ENCODE peak calls at places on chromosomes 2 and 18, in four cellular contexts. K, P, F and A are unnamed samples.

GRCh38 chr18:49778826-49779465 is 34.4 kb downstream of the ACAA2 start:
- DNase-seq in F (no peak), K (no peak), P (no peak), A (no peak)

GRCh38 chr2:119240311-119241204 is 16.9 kb downstream of the STEAP3 start:
- DNase-seq in K (peak), P (no peak), F (no peak), A (peak)

GRCh38 chr18:54444309-54444914 is 86.7 kb downstream of the C18orf54 start:
- DNase-seq in F (no peak), K (peak), P (peak), A (peak)

GRCh38 chr2:84908948-84909713 is 3.7 kb downstream of the TMSB10 start:
- DNase-seq in F (no peak), P (no peak), K (no peak), A (no peak)

GRCh38 chr2:133886735-133887675 is 318.7 kb upstream of the NCKAP5 start:
- DNase-seq in F (peak), P (peak), K (peak), A (peak)

GRCh38 chr18:25561923-25562322 is 210.0 kb upstream of the ZNF521 start:
- DNase-seq in P (no peak), K (no peak), F (no peak), A (no peak)

GRCh38 chr2:173750831-173751230 is 214.3 kb downstream of the SP3 start:
- DNase-seq in K (no peak), P (no peak), F (no peak), A (no peak)

GRCh38 chr2:20430461-20431302 is 16.2 kb upstream of the RHOB start:
- DNase-seq in K (no peak), P (no peak), F (no peak), A (no peak)

GRCh38 chr2:236173734-236174607 is 5.8 kb upstream of the GBX2 start:
- DNase-seq in F (no peak), K (no peak), P (no peak), A (no peak)

GRCh38 chr18:26654173-26655009 is 106.0 kb upstream of the KCTD1 start:
- DNase-seq in P (no peak), F (no peak), K (no peak), A (peak)

GRCh38 chr2:235493402-235493774 is 455 bp upstream of the AGAP1 start:
- DNase-seq in F (no peak), K (no peak), P (no peak), A (no peak)

GRCh38 chr2:66173635-66174034 is 261.3 kb upstream of the MEIS1 start:
- DNase-seq in F (no peak), K (no peak), P (no peak), A (no peak)

GRCh38 chr18:13638684-13639083 is 87.7 kb downstream of the FAM210A start:
- DNase-seq in F (no peak), K (no peak), P (no peak), A (no peak)

GRCh38 chr2:240249423-240250149 is 109.1 kb upstream of the OTOS start:
- DNase-seq in F (no peak), P (no peak), K (peak), A (no peak)

GRCh38 chr2:44061469-44061868 is 65.7 kb upstream of the LRPPRC start:
- DNase-seq in P (no peak), F (no peak), K (no peak), A (no peak)

GRCh38 chr18:63141777-63142176 is 177.8 kb downstream of the BCL2 start:
- DNase-seq in F (no peak), K (no peak), P (no peak), A (no peak)

GRCh38 chr2:234947556-234947955 is 4.3 kb upstream of the SH3BP4 start:
- DNase-seq in P (no peak), F (no peak), K (no peak), A (no peak)

GRCh38 chr18:11136241-11136640 is 13.1 kb downstream of the PIEZO2 start:
- DNase-seq in F (no peak), P (no peak), K (no peak), A (no peak)

GRCh38 chr2:191247381-191248057 is 2.3 kb downstream of the MYO1B start:
- DNase-seq in K (no peak), F (no peak), P (peak), A (no peak)

GRCh38 chr2:191251014-191251413 is 5.8 kb downstream of the MYO1B start:
- DNase-seq in P (no peak), F (no peak), K (no peak), A (no peak)

GRCh38 chr2:191246820-191247380 is 1.7 kb downstream of the MYO1B start:
- DNase-seq in P (no peak), K (no peak), F (no peak), A (no peak)

GRCh38 chr2:191250400-191250799 is 5.2 kb downstream of the MYO1B start:
- DNase-seq in K (no peak), F (no peak), P (no peak), A (no peak)

DNA sequence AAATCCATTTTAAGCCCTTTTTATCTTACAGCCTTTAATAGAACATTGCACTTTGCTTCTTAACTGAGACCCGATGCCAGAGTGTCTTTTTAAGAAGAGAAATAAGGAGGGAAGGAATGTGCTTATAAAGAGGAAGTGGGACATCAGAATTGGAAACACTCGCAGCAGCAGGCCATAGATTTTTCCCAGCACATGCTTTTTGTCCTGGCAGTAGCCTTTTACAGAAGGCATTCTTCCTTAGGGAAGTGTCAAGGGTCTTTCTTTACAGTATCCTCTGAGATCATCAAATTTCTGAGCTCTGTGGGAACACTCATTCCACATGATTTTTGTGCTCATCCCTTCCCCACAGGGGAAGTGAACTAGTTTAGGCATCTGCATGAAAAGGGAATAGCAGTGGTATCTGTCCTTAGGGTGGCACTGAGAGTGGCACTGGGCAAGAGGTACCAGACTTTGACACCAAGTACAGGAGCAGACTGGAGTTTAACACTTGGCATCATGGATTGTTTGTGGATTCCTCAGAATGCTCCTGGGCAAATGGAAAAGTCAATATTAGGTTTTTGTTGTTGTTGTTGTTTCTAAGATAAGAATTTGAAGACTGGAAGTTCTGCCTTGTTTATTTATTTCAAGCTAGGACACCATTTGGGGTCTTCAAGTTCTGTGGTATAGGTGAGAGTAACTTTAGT is 4.1 kb downstream of the MYO1B start:
- DNase-seq in F (no peak), K (no peak), P (no peak), A (no peak)
- TF ChIP-seq CTCF in F (no peak), K (no peak), P (no peak), A (no peak)

GRCh38 chr2:159199751-159200465 is 86.6 kb downstream of the WDSUB1 start:
- DNase-seq in F (no peak), P (no peak), K (no peak), A (no peak)

GRCh38 chr2:159201321-159202063 is 85.0 kb downstream of the WDSUB1 start:
- DNase-seq in F (no peak), K (no peak), P (no peak), A (no peak)

GRCh38 chr2:159202568-159203071 is 83.9 kb downstream of the WDSUB1 start:
- DNase-seq in K (no peak), P (no peak), F (no peak), A (no peak)

GRCh38 chr2:159199236-159199635 is 87.3 kb downstream of the WDSUB1 start:
- DNase-seq in P (no peak), F (no peak), K (no peak), A (no peak)

GRCh38 chr2:159200498-159200897 is 86.0 kb downstream of the WDSUB1 start:
- DNase-seq in P (no peak), K (no peak), F (no peak), A (no peak)
- TF ChIP-seq POLR2AphosphoS5 in P (no peak), K (no peak), F (no peak), A (no peak)

GRCh38 chr2:128263902-128264331 is 54.8 kb downstream of the HS6ST1 start:
- DNase-seq in K (no peak), P (no peak), F (no peak), A (no peak)
- H3K4me3 ChIP-seq in K (no peak), P (no peak), F (no peak), A (no peak)

DNA sequence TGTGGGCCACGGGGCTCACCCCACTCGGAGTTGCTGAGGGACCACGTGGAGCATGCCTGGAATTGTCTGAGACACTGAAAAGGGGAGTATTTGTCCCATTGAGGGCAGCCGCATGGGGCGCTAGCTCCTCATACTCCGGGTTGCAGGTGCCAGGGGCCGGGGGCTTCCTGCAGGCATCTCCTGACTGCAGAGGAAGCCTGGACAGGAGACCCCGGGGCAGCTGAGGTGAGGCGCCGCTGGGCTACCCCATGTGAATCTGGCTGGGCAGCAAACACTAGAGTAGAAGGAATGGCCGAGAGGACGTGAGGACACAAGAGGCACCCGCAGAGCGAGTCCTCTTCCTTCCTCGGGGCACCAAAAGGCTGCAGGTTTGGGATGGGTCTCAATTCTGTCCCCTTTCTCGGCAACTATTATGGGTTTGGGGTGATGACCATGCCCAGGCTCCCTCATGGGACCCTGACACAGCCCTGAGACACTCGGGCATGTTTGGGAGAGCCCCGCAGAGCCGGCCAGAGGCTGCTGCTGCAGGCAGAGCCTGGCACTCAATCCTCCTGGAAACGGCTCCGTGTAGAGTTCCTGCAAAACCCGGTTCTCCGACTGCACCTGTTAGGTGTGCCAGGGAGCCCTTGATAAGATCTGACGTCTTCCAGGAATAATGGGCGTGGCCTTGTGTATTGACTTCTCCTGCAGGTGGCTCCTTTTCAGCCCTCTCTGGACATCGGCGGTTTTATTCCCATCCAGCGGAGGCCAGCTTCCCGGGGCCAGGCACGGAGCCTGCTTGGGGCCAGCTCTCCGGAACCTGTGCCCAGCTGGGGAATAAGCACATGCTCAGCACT is 77.0 kb downstream of the CTIF start:
- DNase-seq in F (peak), K (peak), P (no peak), A (peak)
- TF ChIP-seq CTCF in F (no peak), K (no peak), P (peak), A (peak)

DNA sequence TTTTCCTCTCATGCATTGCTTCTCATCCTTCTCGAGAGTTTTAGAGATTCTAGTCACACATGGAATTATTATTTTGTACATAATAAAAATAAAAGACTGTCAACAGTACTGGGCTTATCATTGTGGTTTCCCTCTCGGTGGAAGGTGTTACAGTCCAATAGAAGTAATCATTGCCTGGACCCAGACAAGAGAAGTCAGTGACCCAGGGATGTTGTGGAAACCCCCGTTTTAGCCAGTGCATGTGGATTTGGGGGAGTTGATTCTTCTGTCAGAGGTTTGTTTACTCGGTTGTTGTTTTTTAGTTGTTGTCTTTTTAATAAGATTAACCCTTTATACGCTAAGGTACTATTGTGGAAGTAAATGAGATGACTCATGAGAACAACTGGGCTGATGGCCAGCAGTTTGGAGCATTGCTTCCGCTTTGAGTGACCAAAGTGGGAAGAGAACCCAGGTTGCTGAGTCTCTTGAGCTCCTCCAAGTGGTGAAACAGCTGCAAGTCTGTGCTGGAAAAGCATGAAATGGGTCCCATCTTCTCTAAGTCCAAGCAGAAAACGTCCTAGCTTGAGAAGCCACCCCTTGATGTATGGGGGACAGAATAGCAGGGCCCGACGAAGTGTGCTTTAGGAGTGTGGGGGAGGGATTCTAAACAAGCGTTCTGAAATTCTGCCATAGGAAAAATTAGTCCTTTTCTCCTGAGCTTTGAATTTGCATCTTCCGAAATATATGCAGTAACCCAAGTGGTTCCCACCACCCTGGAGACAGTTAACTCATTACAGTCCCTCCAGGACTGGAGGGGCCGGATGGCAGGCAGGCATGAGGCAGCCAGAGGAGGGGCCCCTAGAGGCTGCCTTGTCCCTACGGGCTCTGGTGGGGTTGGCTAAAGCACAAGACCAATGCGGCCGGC is 61.8 kb upstream of the GPR45 start:
- DNase-seq in F (no peak), P (no peak), K (peak), A (no peak)
- TF ChIP-seq POLR2AphosphoS5 in F (no peak), P (no peak), K (no peak), A (no peak)

DNA sequence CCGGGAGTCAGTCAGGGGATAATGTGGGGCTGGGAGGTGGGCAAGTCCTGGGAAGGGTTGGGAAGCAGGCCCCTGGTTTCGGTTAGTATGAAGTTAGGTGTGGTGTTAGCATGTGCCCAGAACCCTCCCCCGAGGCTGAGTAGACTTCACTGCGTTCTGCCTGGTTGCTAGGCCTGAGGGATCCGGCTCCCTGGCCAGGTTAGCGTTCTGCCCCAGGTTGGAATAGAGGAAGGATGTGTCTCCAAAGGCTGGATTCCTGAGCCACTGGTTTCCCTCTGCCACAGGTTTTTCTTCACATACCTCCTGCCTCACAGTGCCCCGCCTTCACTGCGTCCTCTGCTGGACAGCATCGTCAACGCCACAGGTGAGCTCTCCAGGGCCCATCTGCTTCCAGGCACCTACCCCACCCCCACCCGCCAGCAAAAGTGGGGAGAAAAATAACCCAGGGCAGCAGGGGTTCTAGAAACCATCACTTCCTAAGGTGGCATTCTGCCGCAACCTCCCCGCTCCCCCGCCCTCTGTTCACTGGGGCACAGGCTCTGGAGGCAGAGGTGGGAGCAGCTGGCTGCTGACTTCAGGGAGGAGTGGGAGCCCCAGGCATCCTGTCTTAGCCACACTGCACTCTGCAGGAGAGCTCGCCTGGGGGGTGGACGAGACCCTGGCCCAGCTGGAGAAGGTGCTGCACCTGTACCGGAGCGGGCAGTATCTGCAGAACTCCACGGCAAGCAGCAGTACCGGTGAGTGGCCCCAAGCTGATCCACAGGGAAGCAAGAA is 7.0 kb downstream of the PKDCC start:
- DNase-seq in P (no peak), F (no peak), K (peak), A (no peak)
- H3K4me3 ChIP-seq in P (no peak), F (no peak), K (no peak), A (no peak)

DNA sequence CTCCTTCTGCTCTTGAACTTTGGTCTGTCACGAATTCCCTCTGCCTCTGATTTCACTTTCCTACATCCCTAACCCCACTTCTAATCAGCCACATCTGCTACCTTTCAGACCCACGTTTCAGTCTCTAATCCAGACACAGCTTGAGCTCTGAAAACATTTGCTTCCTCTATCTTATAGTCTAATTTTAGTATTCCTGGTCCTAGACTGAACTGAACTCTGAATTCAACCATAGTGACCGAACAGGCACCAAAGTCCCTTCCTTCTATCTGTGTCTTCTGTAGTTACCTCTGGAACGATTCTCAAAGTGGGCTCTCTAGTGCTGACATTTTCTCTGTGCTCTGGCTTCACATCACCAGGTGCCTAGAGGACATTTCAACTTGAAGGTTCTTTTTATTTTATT is 156.2 kb downstream of the PDE11A start:
- DNase-seq in K (no peak), P (no peak), F (no peak), A (no peak)
- TF ChIP-seq CTCF in K (no peak), P (no peak), F (no peak), A (no peak)

DNA sequence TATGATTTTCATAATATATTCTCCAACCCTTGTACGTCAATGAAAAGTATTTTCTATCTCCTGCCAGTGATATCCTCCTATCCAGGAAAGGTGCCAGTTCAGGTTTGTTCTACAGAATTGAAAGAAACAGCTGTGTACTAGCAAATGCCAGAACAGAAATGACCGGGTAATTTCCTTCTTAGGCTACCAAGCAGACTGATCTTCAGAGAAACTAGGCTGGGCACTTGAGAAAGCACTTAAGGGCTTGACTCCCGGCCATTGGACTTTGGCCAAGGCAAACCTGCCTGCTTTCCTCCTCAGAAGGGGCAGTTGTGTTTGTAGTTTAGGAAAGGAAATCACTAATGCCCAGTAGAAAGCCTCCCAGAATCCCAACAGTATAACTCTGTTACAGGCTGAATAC is 42.9 kb upstream of the COL5A2 start:
- DNase-seq in F (no peak), K (peak), P (no peak), A (no peak)
- TF ChIP-seq POLR2AphosphoS5 in F (no peak), K (no peak), P (no peak), A (no peak)

DNA sequence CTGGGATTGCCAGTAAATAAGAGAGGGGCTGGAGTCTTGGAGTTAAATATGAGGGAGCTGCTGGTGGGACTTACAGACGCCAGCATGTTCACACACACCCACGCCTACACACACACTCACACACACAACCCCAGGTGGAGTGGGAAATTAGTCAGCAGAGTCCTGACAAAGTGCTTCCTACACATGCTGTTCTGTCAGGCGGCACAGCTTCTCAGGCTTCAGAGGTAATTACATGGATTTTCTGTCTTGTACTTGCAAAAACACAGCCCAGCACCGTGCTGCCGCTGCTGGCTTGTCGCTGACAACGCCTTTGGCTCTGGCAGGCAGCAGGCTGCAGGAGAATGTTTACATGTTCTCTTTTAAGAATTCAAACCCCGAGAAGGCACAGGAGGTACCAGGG is 1186.3 kb upstream of the CELF4 start:
- DNase-seq in P (no peak), K (no peak), F (no peak), A (peak)
- H3K4me3 ChIP-seq in P (no peak), K (no peak), F (no peak), A (no peak)